ENCODE peak calls at places on chromosomes 2 and 18, in four cellular contexts. One of them, this sample, is unnamed.

GRCh38 chr2:105243961-105244360 is 2.4 kb downstream of the GPR45 start:
- DNase-seq in mesendoderm: peak
- DNase-seq in NCI-H446 treated with DMSO at 0.1 percent for 48 hours: no peak
- DNase-seq in B cell: no peak
- DNase-seq in this sample: no peak

GRCh38 chr2:83573060-83573459 is 886.0 kb downstream of the SUCLG1 start:
- DNase-seq in mesendoderm: no peak
- DNase-seq in NCI-H446 treated with DMSO at 0.1 percent for 48 hours: no peak
- DNase-seq in B cell: no peak
- DNase-seq in this sample: no peak

GRCh38 chr2:54898451-54899226 is 151.6 kb downstream of the RTN4 start:
- DNase-seq in mesendoderm: no peak
- DNase-seq in NCI-H446 treated with DMSO at 0.1 percent for 48 hours: peak
- DNase-seq in B cell: no peak
- DNase-seq in this sample: no peak

GRCh38 chr2:42314892-42315468 is 46.0 kb downstream of the COX7A2L start:
- DNase-seq in mesendoderm: no peak
- DNase-seq in NCI-H446 treated with DMSO at 0.1 percent for 48 hours: no peak
- DNase-seq in B cell: no peak
- DNase-seq in this sample: no peak

GRCh38 chr2:143429932-143430331 is 300.7 kb downstream of the ARHGAP15 start:
- DNase-seq in mesendoderm: no peak
- DNase-seq in NCI-H446 treated with DMSO at 0.1 percent for 48 hours: peak
- DNase-seq in B cell: no peak
- DNase-seq in this sample: no peak

GRCh38 chr2:135581282-135581681 is 50.0 kb downstream of the R3HDM1 start:
- DNase-seq in mesendoderm: no peak
- DNase-seq in NCI-H446 treated with DMSO at 0.1 percent for 48 hours: no peak
- DNase-seq in B cell: no peak
- DNase-seq in this sample: no peak

GRCh38 chr2:190891370-190891769 is 10.7 kb downstream of the GLS start:
- DNase-seq in mesendoderm: no peak
- DNase-seq in NCI-H446 treated with DMSO at 0.1 percent for 48 hours: no peak
- DNase-seq in B cell: peak
- DNase-seq in this sample: no peak

GRCh38 chr2:222445226-222445625 is 20.9 kb downstream of the SGPP2 start:
- DNase-seq in mesendoderm: peak
- DNase-seq in NCI-H446 treated with DMSO at 0.1 percent for 48 hours: no peak
- DNase-seq in B cell: no peak
- DNase-seq in this sample: no peak

GRCh38 chr2:72141881-72142742 is 5.5 kb downstream of the CYP26B1 start:
- DNase-seq in mesendoderm: no peak
- DNase-seq in NCI-H446 treated with DMSO at 0.1 percent for 48 hours: no peak
- DNase-seq in B cell: no peak
- DNase-seq in this sample: no peak

GRCh38 chr2:137947032-137947713 is 17.1 kb upstream of the HNMT start:
- DNase-seq in mesendoderm: no peak
- DNase-seq in NCI-H446 treated with DMSO at 0.1 percent for 48 hours: no peak
- DNase-seq in B cell: no peak
- DNase-seq in this sample: no peak

GRCh38 chr2:2033691-2034090 is 289.4 kb upstream of the PXDN start:
- DNase-seq in mesendoderm: no peak
- DNase-seq in NCI-H446 treated with DMSO at 0.1 percent for 48 hours: no peak
- DNase-seq in B cell: no peak
- DNase-seq in this sample: no peak

GRCh38 chr2:202056611-202057010 is 16.4 kb upstream of the KIAA2012 start:
- DNase-seq in mesendoderm: no peak
- DNase-seq in NCI-H446 treated with DMSO at 0.1 percent for 48 hours: no peak
- DNase-seq in B cell: no peak
- DNase-seq in this sample: no peak

GRCh38 chr2:187429989-187430388 is 18.1 kb downstream of the CALCRL start:
- DNase-seq in mesendoderm: no peak
- DNase-seq in NCI-H446 treated with DMSO at 0.1 percent for 48 hours: no peak
- DNase-seq in B cell: no peak
- DNase-seq in this sample: no peak

GRCh38 chr2:183011741-183012140 is 26.5 kb downstream of the NCKAP1 start:
- DNase-seq in mesendoderm: no peak
- DNase-seq in NCI-H446 treated with DMSO at 0.1 percent for 48 hours: no peak
- DNase-seq in B cell: no peak
- DNase-seq in this sample: no peak

GRCh38 chr2:170873035-170873692 is 55.9 kb upstream of the GORASP2 start:
- DNase-seq in mesendoderm: peak
- DNase-seq in NCI-H446 treated with DMSO at 0.1 percent for 48 hours: peak
- DNase-seq in B cell: peak
- DNase-seq in this sample: peak

GRCh38 chr2:133787207-133787606 is 218.9 kb upstream of the NCKAP5 start:
- DNase-seq in mesendoderm: no peak
- DNase-seq in NCI-H446 treated with DMSO at 0.1 percent for 48 hours: no peak
- DNase-seq in B cell: no peak
- DNase-seq in this sample: no peak

GRCh38 chr2:13193900-13194299 is 477.2 kb downstream of the TRIB2 start:
- DNase-seq in mesendoderm: peak
- DNase-seq in NCI-H446 treated with DMSO at 0.1 percent for 48 hours: no peak
- DNase-seq in B cell: no peak
- DNase-seq in this sample: no peak

GRCh38 chr2:28665041-28665704 is 86.5 kb upstream of the PPP1CB start:
- DNase-seq in mesendoderm: no peak
- DNase-seq in NCI-H446 treated with DMSO at 0.1 percent for 48 hours: peak
- DNase-seq in B cell: no peak
- DNase-seq in this sample: peak

GRCh38 chr18:58584219-58585127 is 44.4 kb downstream of the ALPK2 start:
- DNase-seq in mesendoderm: peak
- DNase-seq in NCI-H446 treated with DMSO at 0.1 percent for 48 hours: no peak
- DNase-seq in B cell: no peak
- DNase-seq in this sample: no peak

GRCh38 chr2:3186766-3187165 is 190.9 kb downstream of the EIPR1 start:
- DNase-seq in mesendoderm: no peak
- DNase-seq in NCI-H446 treated with DMSO at 0.1 percent for 48 hours: no peak
- DNase-seq in B cell: no peak
- DNase-seq in this sample: no peak

GRCh38 chr2:96241901-96242611 is 23.7 kb downstream of the TMEM127 start:
- DNase-seq in mesendoderm: no peak
- DNase-seq in NCI-H446 treated with DMSO at 0.1 percent for 48 hours: no peak
- DNase-seq in B cell: peak
- DNase-seq in this sample: no peak

GRCh38 chr2:118971245-118972122 is 29.5 kb downstream of the MARCO start:
- DNase-seq in mesendoderm: peak
- DNase-seq in NCI-H446 treated with DMSO at 0.1 percent for 48 hours: no peak
- DNase-seq in B cell: no peak
- DNase-seq in this sample: no peak